ENCODE peak calls at places on chromosomes 1 and 21, in ten cellular contexts. Q is endothelial cell of umbilical vein, J is breast epithelium, Y is HCT116, F is suprapubic skin, A is spleen, S is transverse colon, G is H1, H is sigmoid colon, E is stomach. V is an unnamed sample.
A peak's percentile ranks its signal among the peaks of the same experiment; 100 is the strongest.

GRCh38 chr1:157142245-157142644 is 4.0 kb upstream of the ETV3 start:
- DNase-seq in Q (no peak), J (no peak), Y (no peak), F (no peak), A (no peak), S (no peak), G (no peak), H (no peak), E (no peak), V (no peak)

GRCh38 chr1:39398278-39399010 is 93.0 kb upstream of the BMP8A start:
- DNase-seq in Q (peak; percentile 95), J (no peak), Y (peak; percentile 98), F (no peak), A (no peak), S (peak; percentile 71), G (no peak), H (peak; percentile 82), E (peak; percentile 59), V (no peak)

GRCh38 chr1:95388041-95388440 is 154.0 kb downstream of the RWDD3 start:
- DNase-seq in Q (no peak), J (no peak), Y (no peak), F (no peak), A (no peak), S (no peak), G (no peak), H (no peak), E (no peak), V (no peak)

GRCh38 chr1:200666309-200666708 is 3.4 kb downstream of the DDX59 start:
- DNase-seq in Q (no peak), J (no peak), Y (no peak), F (no peak), A (no peak), S (no peak), G (no peak), H (no peak), E (no peak), V (no peak)

GRCh38 chr1:204370176-204370575 is 10.4 kb upstream of the PLEKHA6 start:
- DNase-seq in Q (no peak), J (no peak), Y (no peak), F (no peak), A (no peak), S (no peak), G (no peak), H (no peak), E (peak; percentile 24), V (no peak)

GRCh38 chr1:226763741-226764264 is 24.7 kb upstream of the ITPKB start:
- DNase-seq in Q (peak; percentile 15), J (no peak), Y (no peak), F (no peak), A (no peak), S (no peak), G (peak; percentile 51), H (no peak), E (no peak), V (no peak)

GRCh38 chr21:30541764-30542163 is at the start of gene KRTAP19-6:
- DNase-seq in Q (no peak), J (no peak), Y (no peak), F (no peak), A (no peak), S (no peak), G (no peak), H (no peak), E (no peak), V (no peak)

GRCh38 chr1:208603721-208604120 is 359.5 kb upstream of the PLXNA2 start:
- DNase-seq in Q (no peak), J (no peak), Y (no peak), F (no peak), A (no peak), S (no peak), G (no peak), H (no peak), E (no peak), V (peak; percentile 40)

GRCh38 chr1:25797939-25798338 is 2.1 kb upstream of the SELENON start:
- DNase-seq in Q (no peak), J (no peak), Y (no peak), F (no peak), A (no peak), S (no peak), G (no peak), H (no peak), E (peak; percentile 63), V (no peak)

GRCh38 chr1:25800538-25801377 is 765 bp downstream of the SELENON start:
- DNase-seq in Q (peak; percentile 18), J (no peak), Y (no peak), F (no peak), A (no peak), S (no peak), G (no peak), H (no peak), E (no peak), V (no peak)

GRCh38 chr1:25799346-25799720 is 660 bp upstream of the SELENON start:
- DNase-seq in Q (no peak), J (no peak), Y (no peak), F (no peak), A (no peak), S (no peak), G (no peak), H (no peak), E (no peak), V (no peak)

GRCh38 chr1:25798666-25799345 is 1.2 kb upstream of the SELENON start:
- DNase-seq in Q (no peak), J (no peak), Y (no peak), F (no peak), A (no peak), S (no peak), G (no peak), H (no peak), E (no peak), V (no peak)

DNA sequence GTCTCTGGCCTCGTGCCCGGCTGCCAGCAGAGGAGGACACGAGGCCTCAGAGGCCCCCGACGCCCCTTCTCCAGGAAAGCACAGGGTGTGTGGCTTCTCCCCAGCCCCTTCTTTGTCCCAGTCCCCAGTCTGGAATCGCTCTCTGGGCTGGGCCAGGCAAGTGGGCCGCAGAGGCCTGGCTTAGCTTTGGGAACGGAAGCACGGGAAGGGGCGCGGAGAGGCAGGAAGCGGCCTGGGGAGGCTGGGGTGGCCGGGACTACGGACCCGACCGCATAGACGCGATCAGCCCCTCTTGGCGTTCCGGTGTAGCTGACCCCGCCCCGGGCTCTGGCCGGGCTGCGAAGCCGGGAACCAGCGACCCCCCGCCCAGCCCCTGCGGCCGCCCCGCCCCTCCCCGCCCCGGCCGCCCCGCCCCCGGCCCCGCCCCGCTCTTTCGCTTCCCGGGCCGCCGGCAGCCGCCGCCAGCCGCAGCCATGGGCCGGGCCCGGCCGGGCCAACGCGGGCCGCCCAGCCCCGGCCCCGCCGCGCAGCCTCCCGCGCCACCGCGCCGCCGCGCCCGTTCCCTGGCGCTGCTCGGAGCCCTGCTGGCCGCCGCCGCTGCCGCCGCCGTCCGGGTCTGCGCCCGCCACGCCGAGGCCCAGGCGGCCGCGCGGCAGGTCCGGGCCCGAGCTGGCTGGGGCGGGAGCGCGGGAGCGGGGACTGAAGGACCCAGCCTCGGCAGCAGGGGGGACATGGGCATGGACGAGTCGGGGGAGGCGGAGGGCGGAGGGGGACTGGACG is at the start of gene SELENON:
- DNase-seq in Q (peak; percentile 51), J (peak; percentile 59), Y (no peak), F (no peak), A (peak; percentile 88), S (peak; percentile 59), G (no peak), H (peak; percentile 86), E (peak; percentile 60), V (no peak)
- TF ChIP-seq POLR2AphosphoS5 in Q (peak; percentile 77), J (no peak), Y (peak; percentile 32), F (no peak), A (peak; percentile 78), S (peak; percentile 13), G (peak; percentile 47), H (peak; percentile 55), E (no peak), V (no peak)

GRCh38 chr1:2801535-2802291 is at the start of gene TTC34:
- DNase-seq in Q (no peak), J (no peak), Y (peak; percentile 36), F (peak; percentile 69), A (peak; percentile 80), S (peak; percentile 28), G (no peak), H (peak; percentile 61), E (peak; percentile 33), V (no peak)
- H3K9me3 ChIP-seq in Q (no peaks in the 10 kb centered on the region), J (no peaks in the 10 kb centered on the region), Y (no peaks in the 10 kb centered on the region), F (no peaks in the 10 kb centered on the region), A (no peaks in the 10 kb centered on the region), S (no peaks in the 10 kb centered on the region), G (peaks cover 61% of the 10 kb centered on the region), H (no peaks in the 10 kb centered on the region), E (no peaks in the 10 kb centered on the region), V (no peaks in the 10 kb centered on the region)

GRCh38 chr1:41611068-41611931 is 126.8 kb upstream of the EDN2 start:
- DNase-seq in Q (no peak), J (no peak), Y (no peak), F (no peak), A (no peak), S (no peak), G (no peak), H (peak; percentile 44), E (no peak), V (peak; percentile 74)

GRCh38 chr1:41609166-41609883 is 124.8 kb upstream of the EDN2 start:
- DNase-seq in Q (no peak), J (no peak), Y (no peak), F (no peak), A (no peak), S (no peak), G (no peak), H (peak; percentile 11), E (no peak), V (peak; percentile 54)

GRCh38 chr1:41608242-41608641 is 123.8 kb upstream of the EDN2 start:
- DNase-seq in Q (no peak), J (no peak), Y (no peak), F (no peak), A (no peak), S (no peak), G (no peak), H (peak; percentile 40), E (no peak), V (peak; percentile 77)

GRCh38 chr1:41610361-41610760 is 125.9 kb upstream of the EDN2 start:
- DNase-seq in Q (no peak), J (no peak), Y (no peak), F (no peak), A (no peak), S (no peak), G (no peak), H (peak; percentile 45), E (no peak), V (peak; percentile 72)

GRCh38 chr1:41607810-41608209 is 123.3 kb upstream of the EDN2 start:
- DNase-seq in Q (no peak), J (no peak), Y (no peak), F (no peak), A (no peak), S (no peak), G (no peak), H (peak; percentile 20), E (no peak), V (peak; percentile 58)
- TF ChIP-seq POLR2A in Q (no peak), J (no peak), Y (no peak), F (no peak), A (no peak), S (no peak), G (no peak), H (no peak), E (no peak), V (no peak)

DNA sequence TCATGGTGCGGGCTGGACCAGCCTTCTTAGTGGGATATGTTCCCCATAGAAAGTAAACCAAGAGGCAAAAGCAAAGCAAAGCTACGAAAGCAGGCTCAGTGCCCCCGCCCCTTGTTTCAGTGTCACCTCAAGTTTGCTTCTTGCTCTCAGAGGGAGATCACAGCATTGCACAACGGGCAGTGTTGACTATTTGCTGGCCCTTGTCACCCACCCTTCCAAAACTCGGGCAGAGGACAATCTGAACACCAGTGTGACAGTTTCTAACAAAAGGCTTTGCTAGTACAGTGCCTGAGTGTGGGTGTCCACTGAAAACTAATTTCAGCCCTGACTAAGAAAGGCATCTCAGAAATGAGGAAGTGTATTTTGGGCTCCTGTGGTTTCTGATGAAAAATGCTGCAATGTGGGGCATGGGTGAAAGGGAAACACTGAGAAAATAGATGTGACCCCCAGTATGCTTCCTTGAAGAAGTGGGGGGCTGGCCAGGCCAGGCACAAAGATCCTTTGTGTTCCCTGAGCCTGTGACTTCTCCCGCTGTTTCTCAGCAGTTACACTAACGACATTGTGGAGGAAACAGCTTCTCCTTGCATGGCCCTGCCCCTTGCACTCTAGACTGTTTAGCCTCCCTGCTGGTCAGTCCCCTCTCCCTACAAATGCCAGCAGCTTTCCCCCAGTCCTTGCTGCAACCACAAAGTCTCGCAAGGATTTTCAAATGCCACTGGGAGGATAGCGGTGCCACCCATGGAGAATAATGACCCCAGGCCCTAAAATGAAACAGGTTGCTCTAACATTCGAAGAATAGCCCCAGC is 33.3 kb upstream of the KCNE1 start:
- DNase-seq in Q (peak; percentile 39), J (no peak), Y (peak; percentile 40), F (no peak), A (no peak), S (peak; percentile 47), G (no peak), H (peak; percentile 76), E (no peak), V (no peak)
- TF ChIP-seq POLR2AphosphoS5 in Q (no peak), J (peak; percentile 19), Y (peak; percentile 23), F (no peak), A (peak; percentile 14), S (no peak), G (no peak), H (peak; percentile 28), E (no peak), V (no peak)